ENCODE peak calls at places on chromosomes 12 and 14, in seven cellular contexts. E is cardiac muscle cell; K is CD8-positive, alpha-beta T cell; U is tibial nerve; C is DND-41; R is left lung; L is CD4-positive, alpha-beta T cell. I is an unnamed sample.
A peak's percentile ranks its signal among the peaks of the same experiment; 100 is the strongest.

GRCh38 chr12:55619352-55620138 is 17.1 kb upstream of the OR10P1 start:
- DNase-seq in R (no peak), U (peak; percentile 90), E (peak; percentile 94), C (peak; percentile 61), K (no peak), L (peak; percentile 12), I (peak; percentile 76)

GRCh38 chr14:84874436-84874835 is 655.5 kb upstream of the FLRT2 start:
- DNase-seq in U (no peak), R (no peak), E (no peak), C (no peak), L (no peak), K (no peak), I (no peak)

GRCh38 chr14:32711103-32711680 is 227.5 kb upstream of the NPAS3 start:
- DNase-seq in U (peak; percentile 61), C (peak; percentile 31), L (no peak), E (peak; percentile 67), R (no peak), K (no peak), I (peak; percentile 42)

GRCh38 chr12:8780389-8780788 is 42.0 kb upstream of the A2ML1 start:
- DNase-seq in U (no peak), K (no peak), E (peak; percentile 52), C (no peak), R (no peak), L (no peak), I (peak; percentile 17)

GRCh38 chr14:57380935-57381334 is 9.5 kb upstream of the NAA30 start:
- DNase-seq in R (no peak), C (no peak), K (no peak), U (no peak), L (no peak), E (no peak), I (no peak)

GRCh38 chr12:66160704-66161103 is 9.1 kb downstream of the TMBIM4 start:
- DNase-seq in C (no peak), K (no peak), U (no peak), E (no peak), R (peak; percentile 76), L (no peak), I (no peak)

GRCh38 chr14:50726372-50727107 is 58.4 kb upstream of the SAV1 start:
- DNase-seq in R (no peak), K (no peak), C (peak; percentile 38), L (no peak), E (peak; percentile 68), U (no peak), I (no peak)

GRCh38 chr14:35669782-35670181 is 135.8 kb downstream of the INSM2 start:
- DNase-seq in E (no peak), L (no peak), U (no peak), C (no peak), K (no peak), R (no peak), I (no peak)

GRCh38 chr14:89486505-89486904 is 69.5 kb upstream of the FOXN3 start:
- DNase-seq in K (no peak), R (no peak), C (no peak), E (no peak), U (no peak), L (no peak), I (no peak)

GRCh38 chr12:131454418-131455217 is 256.3 kb upstream of the SFSWAP start:
- DNase-seq in K (no peak), L (no peak), E (peak; percentile 13), C (peak; percentile 42), R (peak; percentile 79), U (no peak), I (peak; percentile 74)
- TF ChIP-seq CTCF in K (no peak), L (peak; percentile 23), E (peak; percentile 29), C (peak; percentile 63), R (peak; percentile 62), U (peak; percentile 65), I (peak; percentile 67)

GRCh38 chr12:7645395-7646177 is 20.1 kb downstream of the APOBEC1 start:
- DNase-seq in E (peak; percentile 47), R (no peak), L (peak; percentile 15), K (no peak), C (peak; percentile 45), U (peak; percentile 69), I (no peak)
- TF ChIP-seq CTCF in E (peak; percentile 88), R (peak; percentile 83), L (peak; percentile 95), K (peak; percentile 90), C (peak; percentile 88), U (peak; percentile 80), I (peak; percentile 91)

GRCh38 chr12:49187184-49187583 is 1.7 kb downstream of the TUBA1A start:
- DNase-seq in R (no peak), C (no peak), L (no peak), U (peak; percentile 68), E (peak; percentile 54), K (no peak), I (no peak)

GRCh38 chr12:49189731-49190314 is 943 bp upstream of the TUBA1A start:
- DNase-seq in R (no peak), K (no peak), L (no peak), E (no peak), U (no peak), C (no peak), I (no peak)

GRCh38 chr12:49188916-49189367 is at the start of gene TUBA1A:
- DNase-seq in U (peak; percentile 91), C (peak; percentile 98), K (peak; percentile 98), R (peak; percentile 89), E (peak; percentile 99), L (peak; percentile 96), I (peak; percentile 89)

GRCh38 chr12:49190317-49190716 is 1.4 kb upstream of the TUBA1A start:
- DNase-seq in U (no peak), R (no peak), E (no peak), C (no peak), K (no peak), L (no peak), I (no peak)

DNA sequence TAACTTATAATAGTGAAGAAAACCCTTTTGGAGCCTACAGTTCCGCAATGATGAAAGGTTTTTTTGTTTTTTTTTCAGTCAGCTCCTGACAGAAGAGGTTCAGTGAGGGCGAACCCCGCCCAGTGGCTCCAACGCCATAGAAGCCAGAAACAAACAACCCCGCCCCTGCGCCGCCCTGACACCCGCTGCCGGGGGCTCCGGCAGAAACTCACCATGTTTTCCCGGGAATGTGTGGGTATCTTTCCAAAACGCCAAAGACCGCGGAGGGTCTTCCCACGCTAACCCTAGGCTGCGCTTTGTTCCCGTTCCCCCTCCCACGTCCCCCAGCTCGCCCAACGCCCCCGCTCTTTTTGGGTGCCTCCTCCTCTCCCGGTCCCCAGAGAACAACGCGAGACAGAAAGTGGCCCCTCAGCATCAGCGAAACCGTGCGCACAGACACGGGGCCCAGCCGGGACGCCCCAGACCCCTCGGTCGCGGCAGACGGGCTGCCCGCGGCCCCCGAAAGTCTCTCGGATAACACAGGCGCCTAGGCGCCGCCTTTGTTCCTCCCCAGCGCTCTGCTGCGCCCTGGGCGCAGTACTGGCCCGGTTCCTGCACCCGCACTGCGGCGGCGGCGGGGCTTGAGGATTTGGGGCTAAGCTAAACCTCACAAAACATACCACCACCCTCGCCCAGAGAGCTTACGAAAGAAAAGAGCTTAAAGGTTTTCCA is 520 bp downstream of the TUBA1A start:
- DNase-seq in E (peak; percentile 84), U (peak; percentile 80), K (peak; percentile 90), R (peak; percentile 93), L (peak; percentile 80), C (peak; percentile 77), I (peak; percentile 36)
- TF ChIP-seq CTCF in E (no peak), U (no peak), K (no peak), R (no peak), L (no peak), C (no peak), I (no peak)

GRCh38 chr12:115172521-115172920 is 488.5 kb upstream of the TBX3 start:
- DNase-seq in E (no peak), U (no peak), K (no peak), R (no peak), C (no peak), L (no peak), I (no peak)

GRCh38 chr12:115163710-115164109 is 479.7 kb upstream of the TBX3 start:
- DNase-seq in E (no peak), L (no peak), U (no peak), R (no peak), C (no peak), K (no peak), I (no peak)

DNA sequence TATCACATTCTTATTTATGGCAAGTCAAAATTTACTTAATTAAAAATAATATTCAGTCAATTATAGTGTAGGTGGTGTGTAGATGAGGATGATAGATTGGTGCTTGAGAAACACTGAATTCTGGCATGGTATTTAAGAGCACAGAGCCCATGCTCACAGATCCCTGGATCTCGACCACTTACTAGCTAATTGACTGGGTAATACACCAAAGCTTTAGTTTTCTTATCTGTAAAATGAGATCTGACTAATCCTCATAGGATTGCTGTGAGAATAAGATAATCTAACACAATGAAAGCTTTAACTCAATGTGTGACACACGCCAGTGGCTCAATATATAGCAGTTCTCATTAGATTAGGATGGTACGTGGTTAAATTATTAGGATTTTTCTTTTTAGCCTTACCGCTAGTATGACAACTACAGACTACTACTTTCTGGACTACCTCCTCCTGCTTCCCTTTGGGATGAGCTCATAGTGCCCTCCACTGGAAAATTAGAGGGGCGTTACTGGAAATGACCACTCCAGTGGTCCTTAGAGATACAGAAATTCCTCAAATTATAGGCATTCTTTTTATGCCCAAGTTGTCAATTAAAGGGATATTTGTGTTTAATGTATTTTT is 482.8 kb upstream of the TBX3 start:
- DNase-seq in E (peak; percentile 72), K (no peak), C (no peak), R (no peak), U (no peak), L (no peak), I (no peak)
- TF ChIP-seq CTCF in E (peak; percentile 32), K (no peak), C (no peak), R (no peak), U (no peak), L (no peak), I (no peak)

DNA sequence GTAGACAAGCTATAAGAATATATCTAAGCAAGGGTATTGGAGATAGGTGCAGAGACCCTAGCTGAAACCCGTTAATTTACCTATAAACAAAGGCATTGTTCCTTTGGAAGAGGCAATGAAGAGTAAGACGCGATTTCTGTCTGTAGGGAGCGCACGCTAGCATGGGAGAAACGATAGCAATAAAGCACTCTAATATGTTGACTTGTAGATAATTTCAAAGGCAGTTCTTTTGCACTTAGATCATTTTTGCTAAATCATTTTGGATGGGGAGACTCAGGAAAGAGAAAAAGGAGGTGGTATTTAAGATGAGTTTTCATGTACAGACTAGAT is 648 bp downstream of the CCDC77 start:
- DNase-seq in E (peak; percentile 45), L (no peak), U (no peak), C (peak; percentile 29), K (no peak), R (no peak), I (peak; percentile 18)
- TF ChIP-seq CTCF in E (peak; percentile 40), L (no peak), U (no peak), C (peak; percentile 63), K (no peak), R (no peak), I (no peak)

DNA sequence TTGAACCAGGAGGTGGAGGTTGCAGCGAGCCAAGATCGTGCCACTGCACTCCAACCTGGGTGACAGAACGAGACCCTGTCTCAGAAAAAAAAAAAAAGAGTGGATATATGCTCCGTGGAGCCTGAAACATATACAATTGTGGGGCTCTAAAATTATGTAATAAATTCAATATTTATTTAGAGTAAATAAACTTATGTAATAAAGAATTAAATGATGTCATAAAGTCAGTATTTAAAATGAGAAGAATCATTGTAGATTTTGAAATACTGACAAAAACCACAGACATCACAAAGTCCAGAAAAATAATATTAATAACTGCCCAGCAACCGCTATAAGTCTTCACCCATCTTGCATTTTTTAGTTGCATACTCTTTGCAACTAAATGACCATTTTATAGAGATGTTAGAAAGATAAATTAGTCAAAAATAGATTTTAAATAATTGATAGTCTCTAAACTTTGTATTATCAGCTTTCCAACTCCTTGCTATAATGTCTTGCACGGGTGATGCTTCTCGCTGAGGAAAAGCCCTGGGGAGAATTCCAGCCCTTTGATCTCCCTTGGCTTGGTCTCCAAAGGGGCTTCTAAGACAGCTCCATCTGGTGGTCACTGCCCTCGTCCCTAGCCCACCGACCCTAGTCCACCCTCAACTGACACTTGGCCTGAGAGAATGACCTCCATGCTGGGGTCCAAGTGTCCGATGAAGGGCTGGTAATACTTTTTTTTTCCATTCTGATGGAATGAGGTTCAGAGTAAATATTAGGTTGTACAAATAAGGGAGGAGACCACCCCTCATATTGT is 7.9 kb upstream of the TMBIM6 start:
- DNase-seq in K (no peak), L (no peak), E (no peak), C (no peak), U (no peak), R (no peak), I (no peak)
- TF ChIP-seq CTCF in K (no peak), L (no peak), E (no peak), C (no peak), U (no peak), R (no peak), I (no peak)

I was measured in endothelial cell.